ENCODE peak calls at places on chromosome 16, in six cellular contexts. H is heart left ventricle, Y is neuronal stem cell, G is colonic mucosa, R is GM23248, P is H9. E is an unnamed sample.

GRCh38 chr16:21301895-21302291 is 23.8 kb upstream of the CRYM start:
- DNase-seq in H (no peak), Y (no peak), G (no peak), R (no peak), P (no peak), E (no peak)

GRCh38 chr16:19868421-19868820 is 16.2 kb downstream of the GPRC5B start:
- DNase-seq in H (no peak), Y (no peak), G (no peak), R (no peak), P (no peak), E (no peak)

GRCh38 chr16:71722801-71723536 is 1.5 kb downstream of the PHLPP2 start:
- DNase-seq in H (peak), Y (peak), G (peak), R (peak), P (peak), E (peak)

GRCh38 chr16:26963109-26963508 is 103.6 kb upstream of the C16orf82 start:
- DNase-seq in H (no peak), Y (no peak), G (peak), R (peak), P (peak), E (no peak)

GRCh38 chr16:89193021-89193575 is 7.2 kb downstream of the SLC22A31 start:
- DNase-seq in H (peak), Y (no peak), G (peak), R (peak), P (peak), E (peak)

GRCh38 chr16:27401768-27402568 is at the start of gene IL21R:
- DNase-seq in H (peak), Y (no peak), G (peak), R (peak), P (no peak), E (peak)

GRCh38 chr16:3182608-3183444 is 5.2 kb upstream of the OR1F1 start:
- DNase-seq in H (no peak), Y (no peak), G (peak), R (peak), P (peak), E (peak)

GRCh38 chr16:65833171-65833871 is 533.2 kb upstream of the CDH5 start:
- DNase-seq in H (no peak), Y (no peak), G (no peak), R (peak), P (no peak), E (no peak)

GRCh38 chr16:62639890-62640289 is 603.7 kb upstream of the CDH8 start:
- DNase-seq in H (no peak), Y (no peak), G (no peak), R (no peak), P (no peak), E (no peak)

GRCh38 chr16:24075929-24076716 is 180.0 kb upstream of the CACNG3 start:
- DNase-seq in H (no peak), Y (no peak), G (no peak), R (peak), P (peak), E (no peak)

GRCh38 chr16:69195371-69196029 is 8.5 kb downstream of the SNTB2 start:
- DNase-seq in H (no peak), Y (no peak), G (peak), R (no peak), P (no peak), E (no peak)

GRCh38 chr16:75580-76501 is 2.2 kb upstream of the MPG start:
- DNase-seq in H (peak), Y (no peak), G (peak), R (peak), P (peak), E (no peak)

GRCh38 chr16:46972971-46973456 is 460 bp downstream of the DNAJA2 start:
- DNase-seq in H (peak), Y (peak), G (peak), R (peak), P (peak), E (peak)

GRCh38 chr16:46975165-46975564 is 1.7 kb upstream of the DNAJA2 start:
- DNase-seq in H (no peak), Y (no peak), G (no peak), R (no peak), P (no peak), E (no peak)

GRCh38 chr16:46973457-46974324 is at the start of gene DNAJA2:
- DNase-seq in H (peak), Y (peak), G (peak), R (peak), P (peak), E (peak)

GRCh38 chr16:46975908-46976470 is 2.5 kb upstream of the DNAJA2 start:
- DNase-seq in H (no peak), Y (no peak), G (no peak), R (no peak), P (no peak), E (no peak)

GRCh38 chr16:46974352-46974751 is 878 bp upstream of the DNAJA2 start:
- DNase-seq in H (no peak), Y (no peak), G (no peak), R (peak), P (no peak), E (no peak)
- H3K27ac ChIP-seq in H (peak), Y (peak), G (peak), R (peak), P (no peak), E (peak)

GRCh38 chr16:58085171-58085570 is 44.0 kb downstream of the CFAP20 start:
- DNase-seq in H (no peak), Y (no peak), G (no peak), R (no peak), P (no peak), E (peak)

GRCh38 chr16:58084635-58085034 is 44.5 kb downstream of the CFAP20 start:
- DNase-seq in H (no peak), Y (no peak), G (no peak), R (no peak), P (no peak), E (peak)

GRCh38 chr16:58086381-58087208 is 42.6 kb downstream of the CFAP20 start:
- DNase-seq in H (no peak), Y (no peak), G (no peak), R (no peak), P (no peak), E (peak)

GRCh38 chr16:58085584-58086251 is 43.5 kb downstream of the CFAP20 start:
- DNase-seq in H (no peak), Y (no peak), G (no peak), R (no peak), P (no peak), E (peak)

GRCh38 chr16:58082381-58082780 is 46.8 kb downstream of the CFAP20 start:
- DNase-seq in H (no peak), Y (no peak), G (no peak), R (no peak), P (no peak), E (peak)
- H3K27ac ChIP-seq in H (no peak), Y (no peak), G (no peak), R (no peak), P (no peak), E (no peak)

GRCh38 chr16:17358846-17359245 is 111.9 kb downstream of the XYLT1 start:
- DNase-seq in H (no peak), Y (no peak), G (no peak), R (peak), P (no peak), E (no peak)

GRCh38 chr16:17360810-17361209 is 110.0 kb downstream of the XYLT1 start:
- DNase-seq in H (no peak), Y (no peak), G (no peak), R (no peak), P (no peak), E (peak)

GRCh38 chr16:17357302-17358062 is 113.3 kb downstream of the XYLT1 start:
- DNase-seq in H (no peak), Y (no peak), G (no peak), R (no peak), P (no peak), E (peak)

GRCh38 chr16:17358350-17358749 is 112.4 kb downstream of the XYLT1 start:
- DNase-seq in H (no peak), Y (no peak), G (no peak), R (no peak), P (no peak), E (peak)

GRCh38 chr16:17359778-17360177 is 111.0 kb downstream of the XYLT1 start:
- DNase-seq in H (no peak), Y (no peak), G (no peak), R (peak), P (no peak), E (peak)
- H3K27ac ChIP-seq in H (no peak), Y (no peak), G (no peak), R (peak), P (no peak), E (peak)

GRCh38 chr16:70480127-70481105 is 26.0 kb downstream of the FCSK start:
- DNase-seq in H (no peak), Y (no peak), G (no peak), R (no peak), P (no peak), E (no peak)

GRCh38 chr16:70478912-70479341 is 24.5 kb downstream of the FCSK start:
- DNase-seq in H (peak), Y (no peak), G (no peak), R (no peak), P (peak), E (no peak)

GRCh38 chr16:70476272-70477020 is 22.1 kb downstream of the FCSK start:
- DNase-seq in H (no peak), Y (no peak), G (no peak), R (peak), P (no peak), E (no peak)

GRCh38 chr16:70475054-70475871 is 20.9 kb downstream of the FCSK start:
- DNase-seq in H (no peak), Y (no peak), G (no peak), R (no peak), P (no peak), E (no peak)

GRCh38 chr16:70478169-70478568 is 23.8 kb downstream of the FCSK start:
- DNase-seq in H (no peak), Y (no peak), G (no peak), R (no peak), P (no peak), E (no peak)
- H3K27ac ChIP-seq in H (no peak), Y (no peak), G (no peak), R (no peak), P (no peak), E (peak)

GRCh38 chr16:4674926-4675530 is 18.3 kb upstream of the NUDT16L1 start:
- DNase-seq in H (no peak), Y (no peak), G (no peak), R (no peak), P (no peak), E (no peak)

GRCh38 chr16:4677390-4677789 is 16.0 kb upstream of the NUDT16L1 start:
- DNase-seq in H (peak), Y (no peak), G (no peak), R (no peak), P (no peak), E (peak)

GRCh38 chr16:4676826-4677225 is 16.5 kb upstream of the NUDT16L1 start:
- DNase-seq in H (peak), Y (no peak), G (no peak), R (no peak), P (no peak), E (peak)

GRCh38 chr16:4677994-4678393 is 15.4 kb upstream of the NUDT16L1 start:
- DNase-seq in H (no peak), Y (no peak), G (no peak), R (no peak), P (no peak), E (no peak)

GRCh38 chr16:4675864-4676786 is 17.2 kb upstream of the NUDT16L1 start:
- DNase-seq in H (no peak), Y (no peak), G (no peak), R (no peak), P (no peak), E (peak)
- H3K27ac ChIP-seq in H (peak), Y (no peak), G (no peak), R (no peak), P (no peak), E (peak)

GRCh38 chr16:30142672-30143346 is 19.8 kb upstream of the MAPK3 start:
- DNase-seq in H (no peak), Y (no peak), G (no peak), R (peak), P (peak), E (no peak)
- H3K27ac ChIP-seq in H (no peak), Y (no peak), G (no peak), R (no peak), P (no peak), E (no peak)

DNA sequence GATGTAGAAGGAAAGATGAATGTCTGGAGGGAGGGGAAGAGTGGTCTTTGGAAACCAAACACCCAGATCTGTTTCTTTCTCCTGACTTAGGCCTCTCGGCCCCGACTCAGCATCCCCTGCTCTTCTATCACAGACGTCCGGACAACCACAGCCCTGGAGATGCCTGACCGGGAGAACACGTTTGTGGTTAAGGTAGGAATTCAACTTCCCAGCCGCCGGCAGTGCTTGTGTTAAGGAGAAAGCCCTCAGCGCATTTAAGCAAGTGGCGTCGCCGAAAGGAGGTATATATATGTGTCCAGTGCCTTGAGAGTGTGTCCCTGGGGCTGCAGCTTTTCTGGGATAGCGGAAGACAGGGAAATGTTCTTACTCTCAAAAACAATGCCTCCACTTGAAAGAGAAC is 3.6 kb downstream of the SH2B1 start:
- DNase-seq in H (no peak), Y (no peak), G (no peak), R (no peak), P (no peak), E (no peak)
- H3K27ac ChIP-seq in H (no peak), Y (no peak), G (no peak), R (no peak), P (no peak), E (no peak)